ENCODE peak calls at places on chromosome 5, in seven cellular contexts. One of them, this sample, is unnamed.

GRCh38 chr5:139745121-139745799 is 50.3 kb upstream of the PSD2 start:
- DNase-seq in left ventricle myocardium inferior: peak; percentile 32
- DNase-seq in glutamatergic neuron: peak; percentile 61
- DNase-seq in pancreas: peak; percentile 51
- DNase-seq in prostate gland: no peak
- DNase-seq in neural crest cell: no peak
- DNase-seq in CD8-positive, alpha-beta T cell: no peak
- DNase-seq in this sample: peak; percentile 23

GRCh38 chr5:162372265-162372664 is 304.7 kb downstream of the GABRG2 start:
- DNase-seq in prostate gland: no peak
- DNase-seq in CD8-positive, alpha-beta T cell: no peak
- DNase-seq in neural crest cell: no peak
- DNase-seq in pancreas: no peak
- DNase-seq in glutamatergic neuron: peak; percentile 60
- DNase-seq in left ventricle myocardium inferior: no peak
- DNase-seq in this sample: no peak

GRCh38 chr5:89037090-89037489 is 154.1 kb upstream of the MEF2C start:
- DNase-seq in neural crest cell: peak; percentile 47
- DNase-seq in prostate gland: no peak
- DNase-seq in pancreas: no peak
- DNase-seq in CD8-positive, alpha-beta T cell: no peak
- DNase-seq in left ventricle myocardium inferior: no peak
- DNase-seq in glutamatergic neuron: no peak
- DNase-seq in this sample: no peak

GRCh38 chr5:172683696-172684464 is 42.8 kb downstream of the NEURL1B start:
- DNase-seq in left ventricle myocardium inferior: no peak
- DNase-seq in glutamatergic neuron: no peak
- DNase-seq in prostate gland: no peak
- DNase-seq in CD8-positive, alpha-beta T cell: peak; percentile 63
- DNase-seq in neural crest cell: no peak
- DNase-seq in pancreas: no peak
- DNase-seq in this sample: peak; percentile 39

GRCh38 chr5:163509288-163510040 is 4.0 kb downstream of the MAT2B start:
- DNase-seq in CD8-positive, alpha-beta T cell: no peak
- DNase-seq in neural crest cell: no peak
- DNase-seq in pancreas: no peak
- DNase-seq in prostate gland: peak; percentile 38
- DNase-seq in left ventricle myocardium inferior: no peak
- DNase-seq in glutamatergic neuron: no peak
- DNase-seq in this sample: no peak

GRCh38 chr5:111545031-111545430 is 32.7 kb upstream of the STARD4 start:
- DNase-seq in glutamatergic neuron: no peak
- DNase-seq in neural crest cell: no peak
- DNase-seq in prostate gland: no peak
- DNase-seq in left ventricle myocardium inferior: no peak
- DNase-seq in pancreas: no peak
- DNase-seq in CD8-positive, alpha-beta T cell: no peak
- DNase-seq in this sample: no peak

GRCh38 chr5:160036884-160037283 is 27.9 kb downstream of the TTC1 start:
- DNase-seq in CD8-positive, alpha-beta T cell: no peak
- DNase-seq in prostate gland: no peak
- DNase-seq in glutamatergic neuron: no peak
- DNase-seq in pancreas: no peak
- DNase-seq in neural crest cell: no peak
- DNase-seq in left ventricle myocardium inferior: no peak
- DNase-seq in this sample: no peak

GRCh38 chr5:102865171-102865509 is 110.0 kb downstream of the PAM start:
- DNase-seq in pancreas: no peak
- DNase-seq in neural crest cell: no peak
- DNase-seq in prostate gland: no peak
- DNase-seq in CD8-positive, alpha-beta T cell: no peak
- DNase-seq in left ventricle myocardium inferior: no peak
- DNase-seq in glutamatergic neuron: no peak
- DNase-seq in this sample: no peak

GRCh38 chr5:73031839-73032238 is 76.0 kb downstream of the FCHO2 start:
- DNase-seq in neural crest cell: no peak
- DNase-seq in pancreas: no peak
- DNase-seq in prostate gland: no peak
- DNase-seq in glutamatergic neuron: no peak
- DNase-seq in left ventricle myocardium inferior: no peak
- DNase-seq in CD8-positive, alpha-beta T cell: no peak
- DNase-seq in this sample: no peak

GRCh38 chr5:51495672-51496071 is 112.4 kb downstream of the ISL1 start:
- DNase-seq in neural crest cell: no peak
- DNase-seq in CD8-positive, alpha-beta T cell: no peak
- DNase-seq in glutamatergic neuron: no peak
- DNase-seq in left ventricle myocardium inferior: no peak
- DNase-seq in pancreas: no peak
- DNase-seq in prostate gland: no peak
- DNase-seq in this sample: no peak

GRCh38 chr5:81359108-81359507 is 34.8 kb downstream of the ACOT12 start:
- DNase-seq in CD8-positive, alpha-beta T cell: no peak
- DNase-seq in left ventricle myocardium inferior: no peak
- DNase-seq in neural crest cell: no peak
- DNase-seq in prostate gland: no peak
- DNase-seq in glutamatergic neuron: no peak
- DNase-seq in pancreas: no peak
- DNase-seq in this sample: no peak

GRCh38 chr5:122805481-122805880 is 30.6 kb downstream of the SNX2 start:
- DNase-seq in glutamatergic neuron: no peak
- DNase-seq in prostate gland: no peak
- DNase-seq in CD8-positive, alpha-beta T cell: no peak
- DNase-seq in pancreas: no peak
- DNase-seq in neural crest cell: no peak
- DNase-seq in left ventricle myocardium inferior: no peak
- DNase-seq in this sample: no peak

GRCh38 chr5:115424446-115424845 is 120.1 kb downstream of the FEM1C start:
- DNase-seq in glutamatergic neuron: no peak
- DNase-seq in neural crest cell: no peak
- DNase-seq in left ventricle myocardium inferior: no peak
- DNase-seq in CD8-positive, alpha-beta T cell: no peak
- DNase-seq in prostate gland: no peak
- DNase-seq in pancreas: no peak
- DNase-seq in this sample: no peak

GRCh38 chr5:125554355-125554754 is 807.9 kb upstream of the ZNF608 start:
- DNase-seq in left ventricle myocardium inferior: no peak
- DNase-seq in pancreas: no peak
- DNase-seq in CD8-positive, alpha-beta T cell: no peak
- DNase-seq in neural crest cell: no peak
- DNase-seq in glutamatergic neuron: no peak
- DNase-seq in prostate gland: no peak
- DNase-seq in this sample: no peak

GRCh38 chr5:151234476-151235238 is 10.8 kb upstream of the CCDC69 start:
- DNase-seq in CD8-positive, alpha-beta T cell: peak; percentile 70
- DNase-seq in prostate gland: peak; percentile 50
- DNase-seq in neural crest cell: no peak
- DNase-seq in pancreas: peak; percentile 82
- DNase-seq in left ventricle myocardium inferior: peak; percentile 76
- DNase-seq in glutamatergic neuron: no peak
- DNase-seq in this sample: peak; percentile 21

GRCh38 chr5:108617467-108618435 is 129.9 kb upstream of the FER start:
- DNase-seq in glutamatergic neuron: no peak
- DNase-seq in prostate gland: no peak
- DNase-seq in pancreas: no peak
- DNase-seq in neural crest cell: no peak
- DNase-seq in CD8-positive, alpha-beta T cell: no peak
- DNase-seq in left ventricle myocardium inferior: no peak
- DNase-seq in this sample: no peak

GRCh38 chr5:112529525-112529924 is 110.4 kb upstream of the EPB41L4A start:
- DNase-seq in pancreas: no peak
- DNase-seq in CD8-positive, alpha-beta T cell: no peak
- DNase-seq in glutamatergic neuron: no peak
- DNase-seq in prostate gland: no peak
- DNase-seq in neural crest cell: no peak
- DNase-seq in left ventricle myocardium inferior: no peak
- DNase-seq in this sample: no peak

GRCh38 chr5:124210106-124210918 is 536.1 kb downstream of the ZNF608 start:
- DNase-seq in glutamatergic neuron: no peak
- DNase-seq in left ventricle myocardium inferior: no peak
- DNase-seq in pancreas: no peak
- DNase-seq in CD8-positive, alpha-beta T cell: no peak
- DNase-seq in prostate gland: no peak
- DNase-seq in neural crest cell: no peak
- DNase-seq in this sample: no peak

GRCh38 chr5:93070938-93071337 is 510.1 kb downstream of the NR2F1-AS1 start:
- DNase-seq in neural crest cell: no peak
- DNase-seq in CD8-positive, alpha-beta T cell: no peak
- DNase-seq in glutamatergic neuron: no peak
- DNase-seq in pancreas: no peak
- DNase-seq in prostate gland: peak; percentile 4
- DNase-seq in left ventricle myocardium inferior: no peak
- DNase-seq in this sample: no peak

GRCh38 chr5:172164773-172165212 is 23.2 kb downstream of the STK10 start:
- DNase-seq in pancreas: no peak
- DNase-seq in prostate gland: no peak
- DNase-seq in left ventricle myocardium inferior: peak; percentile 58
- DNase-seq in glutamatergic neuron: no peak
- DNase-seq in neural crest cell: peak; percentile 57
- DNase-seq in CD8-positive, alpha-beta T cell: no peak
- DNase-seq in this sample: no peak

GRCh38 chr5:135306557-135306956 is 92.5 kb downstream of the MACROH2A1 start:
- DNase-seq in neural crest cell: no peak
- DNase-seq in pancreas: no peak
- DNase-seq in glutamatergic neuron: no peak
- DNase-seq in left ventricle myocardium inferior: no peak
- DNase-seq in prostate gland: no peak
- DNase-seq in CD8-positive, alpha-beta T cell: no peak
- DNase-seq in this sample: no peak

GRCh38 chr5:150317048-150318003 is 14.6 kb upstream of the ARSI start:
- DNase-seq in left ventricle myocardium inferior: no peak
- DNase-seq in pancreas: no peak
- DNase-seq in glutamatergic neuron: peak; percentile 36
- DNase-seq in neural crest cell: peak; percentile 30
- DNase-seq in prostate gland: no peak
- DNase-seq in CD8-positive, alpha-beta T cell: no peak
- DNase-seq in this sample: no peak

GRCh38 chr5:138033275-138033808 is 463 bp upstream of the FAM13B start:
- DNase-seq in glutamatergic neuron: no peak
- DNase-seq in left ventricle myocardium inferior: no peak
- DNase-seq in prostate gland: peak; percentile 14
- DNase-seq in CD8-positive, alpha-beta T cell: no peak
- DNase-seq in pancreas: no peak
- DNase-seq in neural crest cell: no peak
- DNase-seq in this sample: no peak

GRCh38 chr5:147956064-147956841 is 49.9 kb upstream of the C5orf46 start:
- DNase-seq in prostate gland: no peak
- DNase-seq in left ventricle myocardium inferior: no peak
- DNase-seq in CD8-positive, alpha-beta T cell: no peak
- DNase-seq in glutamatergic neuron: no peak
- DNase-seq in neural crest cell: no peak
- DNase-seq in pancreas: no peak
- DNase-seq in this sample: no peak

DNA sequence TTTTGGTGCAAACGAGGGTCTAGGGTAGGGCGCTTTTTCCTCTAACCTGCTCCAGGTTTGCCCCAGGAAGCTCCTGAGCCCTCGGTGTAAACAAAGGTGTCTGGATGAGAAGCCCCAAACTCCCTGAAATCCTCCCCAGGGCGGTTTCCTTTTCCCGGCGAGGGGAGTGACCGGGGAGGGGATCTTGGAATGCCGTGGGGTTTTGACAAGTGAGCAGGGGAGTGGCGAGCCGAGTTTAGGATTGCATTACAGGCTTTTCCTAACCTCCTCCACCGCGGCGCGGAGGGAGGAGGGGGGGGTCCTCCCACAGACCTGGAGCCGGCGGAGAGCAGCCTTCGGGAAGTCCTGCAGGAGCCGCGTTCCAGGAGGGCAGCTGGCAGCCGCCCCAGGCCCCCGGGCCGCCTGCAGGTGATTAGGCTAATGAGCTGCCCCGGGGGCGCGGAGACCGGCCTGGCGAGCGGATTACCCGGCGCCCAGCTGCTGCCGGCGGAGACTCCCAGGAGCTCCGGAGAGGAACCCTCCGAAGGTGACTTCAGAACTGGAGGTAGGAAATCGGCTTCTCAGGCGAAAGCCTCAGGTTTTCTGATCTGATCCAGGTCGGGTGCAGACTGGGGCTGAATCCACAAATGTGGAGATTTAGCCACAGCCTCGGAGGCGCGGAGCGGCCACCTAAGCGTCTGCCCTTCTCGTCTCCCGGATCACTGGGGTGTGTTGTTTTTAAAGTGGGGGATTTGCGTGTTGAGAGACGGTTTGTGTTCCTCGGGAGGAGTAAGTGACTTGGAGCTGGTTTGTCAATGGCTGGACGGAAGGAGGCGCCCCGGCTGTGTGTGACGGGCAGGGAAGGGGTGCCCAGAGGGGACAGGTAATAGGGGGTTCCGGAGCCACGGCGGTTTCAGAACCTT is 215.9 kb downstream of the PDZD2 start:
- DNase-seq in glutamatergic neuron: peak; percentile 69
- DNase-seq in CD8-positive, alpha-beta T cell: peak; percentile 68
- DNase-seq in prostate gland: peak; percentile 45
- DNase-seq in left ventricle myocardium inferior: peak; percentile 54
- DNase-seq in neural crest cell: peak; percentile 13
- DNase-seq in pancreas: peak; percentile 16
- DNase-seq in this sample: no peak
- TF ChIP-seq CTCF in glutamatergic neuron: no peak
- TF ChIP-seq CTCF in CD8-positive, alpha-beta T cell: no peak
- TF ChIP-seq CTCF in prostate gland: peak; percentile 30
- TF ChIP-seq CTCF in left ventricle myocardium inferior: no peak
- TF ChIP-seq CTCF in neural crest cell: no peak
- TF ChIP-seq CTCF in pancreas: no peak
- TF ChIP-seq CTCF in this sample: no peak

GRCh38 chr5:43313035-43313853 is at the start of gene HMGCS1:
- DNase-seq in glutamatergic neuron: peak; percentile 98
- DNase-seq in neural crest cell: peak; percentile 96
- DNase-seq in CD8-positive, alpha-beta T cell: peak; percentile 98
- DNase-seq in left ventricle myocardium inferior: peak; percentile 98
- DNase-seq in prostate gland: peak; percentile 98
- DNase-seq in pancreas: peak; percentile 99
- DNase-seq in this sample: peak; percentile 99
- TF ChIP-seq CTCF in glutamatergic neuron: no peak
- TF ChIP-seq CTCF in neural crest cell: no peak
- TF ChIP-seq CTCF in CD8-positive, alpha-beta T cell: peak; percentile 21
- TF ChIP-seq CTCF in left ventricle myocardium inferior: peak; percentile 8
- TF ChIP-seq CTCF in prostate gland: peak; percentile 6
- TF ChIP-seq CTCF in pancreas: no peak
- TF ChIP-seq CTCF in this sample: no peak

DNA sequence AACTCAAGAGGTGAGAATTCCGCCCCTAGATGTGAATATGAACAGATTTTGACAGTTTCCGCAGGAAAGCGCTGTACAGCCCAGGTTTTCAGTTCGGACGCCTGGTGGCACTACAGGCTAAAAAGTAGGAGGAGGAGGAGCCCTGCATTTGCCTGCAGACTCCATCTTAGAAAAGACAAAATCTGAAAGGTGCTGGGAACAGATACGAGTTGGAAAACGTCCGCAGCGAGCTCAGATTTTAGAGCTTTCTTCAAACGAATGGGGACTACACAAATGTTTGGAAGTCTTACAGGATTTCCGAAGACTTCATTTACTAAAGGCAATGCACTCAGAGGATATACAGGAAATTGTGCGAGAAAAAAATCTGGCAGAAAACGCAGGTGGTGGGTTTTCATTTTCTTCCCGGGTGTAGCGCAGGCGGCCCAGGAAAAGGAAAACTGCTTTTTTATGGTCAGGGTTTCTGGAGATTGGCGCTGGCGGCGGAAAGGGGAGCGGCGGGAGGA is 9.9 kb upstream of the PCDHB2 start:
- DNase-seq in glutamatergic neuron: peak; percentile 72
- DNase-seq in neural crest cell: no peak
- DNase-seq in CD8-positive, alpha-beta T cell: no peak
- DNase-seq in prostate gland: no peak
- DNase-seq in pancreas: peak; percentile 63
- DNase-seq in left ventricle myocardium inferior: no peak
- DNase-seq in this sample: no peak
- TF ChIP-seq CTCF in glutamatergic neuron: no peak
- TF ChIP-seq CTCF in neural crest cell: peak; percentile 70
- TF ChIP-seq CTCF in CD8-positive, alpha-beta T cell: peak; percentile 46
- TF ChIP-seq CTCF in prostate gland: no peak
- TF ChIP-seq CTCF in pancreas: no peak
- TF ChIP-seq CTCF in left ventricle myocardium inferior: peak; percentile 65
- TF ChIP-seq CTCF in this sample: no peak

GRCh38 chr5:97150401-97150800 is 8.0 kb upstream of the LIX1 start:
- DNase-seq in CD8-positive, alpha-beta T cell: no peak
- DNase-seq in pancreas: no peak
- DNase-seq in prostate gland: no peak
- DNase-seq in left ventricle myocardium inferior: no peak
- DNase-seq in glutamatergic neuron: no peak
- DNase-seq in neural crest cell: no peak
- DNase-seq in this sample: no peak
- TF ChIP-seq CTCF in CD8-positive, alpha-beta T cell: no peak
- TF ChIP-seq CTCF in pancreas: no peak
- TF ChIP-seq CTCF in prostate gland: no peak
- TF ChIP-seq CTCF in left ventricle myocardium inferior: no peak
- TF ChIP-seq CTCF in glutamatergic neuron: no peak
- TF ChIP-seq CTCF in neural crest cell: no peak
- TF ChIP-seq CTCF in this sample: no peak

This sample was measured in natural killer cell.